ENCODE peak calls at places on chromosome 21, in four cellular contexts. B, H, K and E are unnamed samples.

GRCh38 chr21:45588086-45588825 is 46.0 kb upstream of the SLC19A1 start:
- DNase-seq in K (no peak), H (no peak), B (no peak), E (no peak)

GRCh38 chr21:16388911-16389515 is 659.2 kb downstream of the USP25 start:
- DNase-seq in B (no peak), H (no peak), K (no peak), E (no peak)

GRCh38 chr21:36694593-36695282 is 4.2 kb upstream of the SIM2 start:
- DNase-seq in H (no peak), K (no peak), B (no peak), E (no peak)

GRCh38 chr21:42749226-42749625 is 95.8 kb downstream of the PDE9A start:
- DNase-seq in H (no peak), B (no peak), K (no peak), E (no peak)

GRCh38 chr21:44802396-44803153 is 955 bp upstream of the UBE2G2 start:
- DNase-seq in H (no peak), K (no peak), B (no peak), E (no peak)

GRCh38 chr21:29025328-29025713 is 853 bp downstream of the USP16 start:
- DNase-seq in H (peak), B (no peak), K (no peak), E (no peak)

GRCh38 chr21:41873005-41873404 is 6.1 kb downstream of the PRDM15 start:
- DNase-seq in K (no peak), H (no peak), B (no peak), E (no peak)

GRCh38 chr21:41677671-41678015 is 89.2 kb downstream of the RIPK4 start:
- DNase-seq in B (no peak), H (peak), K (no peak), E (no peak)

GRCh38 chr21:28986677-28987076 is 6.0 kb downstream of the LTN1 start:
- DNase-seq in B (peak), K (no peak), H (no peak), E (no peak)

GRCh38 chr21:33847586-33848251 is 67.9 kb downstream of the ATP5PO start:
- DNase-seq in B (no peak), H (no peak), K (no peak), E (no peak)

GRCh38 chr21:44482581-44483287 is 27.4 kb downstream of the LRRC3 start:
- DNase-seq in K (no peak), B (no peak), H (no peak), E (no peak)

GRCh38 chr21:44653656-44654575 is 543 bp downstream of the KRTAP12-4 start:
- DNase-seq in K (no peak), H (no peak), B (no peak), E (no peak)

GRCh38 chr21:36791695-36792451 is 93.0 kb downstream of the SIM2 start:
- DNase-seq in K (peak), B (no peak), H (no peak), E (no peak)

GRCh38 chr21:30426732-30427131 is 1.0 kb upstream of the KRTAP13-3 start:
- DNase-seq in B (no peak), H (no peak), K (no peak), E (no peak)

GRCh38 chr21:45573452-45574035 is 31.3 kb upstream of the SLC19A1 start:
- DNase-seq in K (no peak), B (no peak), H (no peak), E (peak)

GRCh38 chr21:42414928-42415769 is 11.4 kb downstream of the UBASH3A start:
- DNase-seq in H (peak), K (no peak), B (peak), E (peak)

GRCh38 chr21:45989355-45990048 is 7.9 kb downstream of the COL6A1 start:
- DNase-seq in H (no peak), B (peak), K (no peak), E (no peak)

GRCh38 chr21:45591619-45592207 is 49.5 kb upstream of the SLC19A1 start:
- DNase-seq in K (no peak), B (no peak), H (no peak), E (no peak)

DNA sequence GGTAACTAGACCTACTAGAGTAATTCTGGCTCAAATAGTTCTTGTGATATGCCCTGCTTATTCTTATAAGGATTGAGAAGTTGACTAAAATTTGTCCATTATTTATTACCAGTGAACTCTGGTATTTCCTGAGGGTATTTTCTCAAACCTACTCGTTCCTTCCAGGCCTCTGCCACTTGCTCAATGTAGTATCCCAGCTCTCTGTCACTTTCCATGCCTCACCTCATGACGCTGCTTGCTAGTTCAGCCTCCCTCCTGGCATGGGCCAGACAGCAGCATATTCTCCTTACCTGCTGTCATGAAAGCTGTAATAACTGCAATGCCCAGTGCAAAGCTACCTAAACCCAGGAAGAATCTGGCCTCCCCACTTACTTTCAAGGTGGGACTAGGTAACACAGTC is 602.9 kb upstream of the ADAMTS5 start:
- DNase-seq in B (no peak), H (no peak), K (no peak), E (no peak)
- H3K4me3 ChIP-seq in B (no peak), H (no peak), K (no peak), E (no peak)

GRCh38 chr21:35585155-35585554 is 475.2 kb downstream of the SETD4 start:
- DNase-seq in H (peak), K (no peak), B (no peak), E (no peak)

GRCh38 chr21:35586305-35586704 is 474.0 kb downstream of the SETD4 start:
- DNase-seq in K (no peak), H (no peak), B (no peak), E (no peak)

GRCh38 chr21:35585878-35586277 is 474.4 kb downstream of the SETD4 start:
- DNase-seq in B (no peak), H (no peak), K (no peak), E (no peak)

GRCh38 chr21:35581640-35582039 is 478.7 kb downstream of the SETD4 start:
- DNase-seq in K (no peak), H (no peak), B (no peak), E (no peak)

DNA sequence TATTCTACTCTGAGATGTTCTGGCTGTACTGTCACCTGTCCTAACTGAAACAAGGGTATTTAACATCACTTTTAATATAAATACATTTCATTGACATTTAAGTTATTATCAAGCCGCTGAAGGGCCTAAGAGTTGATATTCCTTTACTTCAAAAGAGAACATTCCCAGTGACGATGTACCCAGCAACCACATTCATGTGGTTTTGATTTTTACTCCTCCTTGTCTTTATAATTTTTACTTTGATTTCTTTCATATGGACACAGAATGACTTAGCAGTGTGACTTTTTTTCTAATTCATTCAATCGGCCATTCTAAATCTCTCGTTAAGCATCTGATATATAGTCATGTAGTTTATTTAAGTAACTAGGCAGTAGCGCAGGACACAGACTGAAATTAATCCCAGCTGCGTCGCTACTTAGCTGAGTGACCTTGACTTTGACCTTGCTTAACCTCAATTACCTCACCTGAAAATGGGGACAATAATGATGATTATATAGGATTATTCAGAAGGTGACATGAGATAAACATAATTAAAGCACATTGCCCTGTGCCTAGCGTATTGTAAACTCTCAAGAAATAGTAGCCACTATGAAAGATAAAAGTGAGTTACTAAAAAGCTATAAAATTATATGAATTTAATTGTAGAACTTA is 476.6 kb downstream of the SETD4 start:
- DNase-seq in H (no peak), B (no peak), K (no peak), E (no peak)
- TF ChIP-seq CTCF in H (no peak), B (no peak), K (no peak), E (no peak)

DNA sequence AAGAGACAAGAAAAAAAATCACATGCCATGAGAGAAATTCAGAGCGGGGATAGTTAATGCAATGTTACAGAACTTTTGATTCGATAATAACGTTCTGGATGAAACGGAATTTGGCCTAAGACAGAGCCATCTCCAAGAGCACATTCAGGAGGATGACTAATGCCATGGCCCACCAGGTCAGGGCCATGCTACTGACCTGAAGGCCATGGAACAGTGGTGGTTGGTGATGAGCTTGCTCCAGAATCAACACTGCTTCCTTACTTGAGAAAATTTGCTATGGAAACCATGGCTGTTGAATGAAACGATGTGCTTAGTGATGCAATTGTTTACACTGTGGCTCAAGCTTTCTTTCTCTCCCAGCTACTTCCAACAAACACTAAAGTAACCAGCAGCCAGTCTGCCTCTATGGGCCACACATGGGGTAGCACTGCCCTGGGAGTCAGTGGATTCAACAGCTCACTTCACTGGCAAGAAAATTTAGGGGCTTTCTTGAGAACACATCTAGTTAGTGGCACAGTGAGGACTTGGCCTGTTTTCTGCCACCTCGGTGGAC is 299.1 kb downstream of the PCP4 start:
- DNase-seq in K (no peak), H (peak), B (no peak), E (peak)
- H3K4me3 ChIP-seq in K (no peak), H (no peak), B (no peak), E (no peak)

GRCh38 chr21:31900121-31900895 is 27.5 kb downstream of the HUNK start:
- DNase-seq in H (no peak), K (no peak), B (peak), E (no peak)
- TF ChIP-seq CTCF in H (no peak), K (no peak), B (no peak), E (no peak)

DNA sequence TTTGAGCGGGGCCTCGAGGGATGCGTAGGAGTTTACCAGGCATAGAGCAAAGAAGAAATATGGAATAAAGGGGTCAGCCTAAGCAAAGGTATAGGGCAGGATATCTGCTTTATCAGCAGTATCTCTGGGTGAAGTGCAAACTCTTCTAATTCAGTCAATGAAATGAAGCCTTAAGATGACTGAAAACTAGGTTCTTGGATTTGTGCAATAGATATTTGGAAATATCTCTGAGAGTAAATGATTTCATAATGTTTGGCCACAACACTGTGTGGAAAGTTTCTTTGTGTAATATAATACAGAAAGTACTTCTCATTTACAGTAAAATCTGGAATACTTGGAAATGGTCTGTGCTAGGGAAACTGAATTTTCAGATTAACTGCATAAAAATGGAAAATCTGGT is 26.1 kb downstream of the KCNJ15 start:
- DNase-seq in K (no peak), H (no peak), B (no peak), E (no peak)
- H3K4me3 ChIP-seq in K (no peak), H (no peak), B (no peak), E (no peak)

DNA sequence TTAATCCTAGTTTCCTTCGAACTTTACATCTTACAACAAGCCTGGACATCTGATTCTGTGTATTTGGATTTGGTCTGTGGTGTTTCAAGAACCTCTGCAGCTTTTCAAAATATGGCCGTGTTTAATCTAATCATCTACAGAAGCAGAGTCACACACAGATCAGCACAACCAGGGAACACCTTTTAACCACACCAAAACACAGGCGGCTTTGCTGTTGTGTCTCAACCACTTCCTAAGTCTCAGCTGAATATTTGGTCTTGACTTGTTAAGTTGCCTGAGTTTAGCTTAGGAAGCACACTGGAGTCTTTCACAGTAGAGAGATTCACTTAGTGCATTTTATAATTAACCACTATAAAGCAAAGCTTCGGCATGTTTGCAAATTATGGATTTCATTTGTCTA is 17.1 kb downstream of the ADAMTS5 start:
- DNase-seq in K (no peak), B (no peak), H (no peak), E (no peak)
- TF ChIP-seq CTCF in K (no peak), B (no peak), H (no peak), E (no peak)

GRCh38 chr21:14538477-14538876 is 7.6 kb downstream of the SAMSN1 start:
- DNase-seq in B (no peak), H (no peak), K (no peak), E (no peak)
- H3K4me3 ChIP-seq in B (no peak), H (no peak), K (no peak), E (no peak)